ENCODE peak calls at places on chromosomes 12 and 14, in six cellular contexts. J is endothelial cell of umbilical vein, H is astrocyte, V is body of pancreas, D is lower lobe of right lung, F is OCI-LY7. L is an unnamed sample.
A peak's percentile ranks its signal among the peaks of the same experiment; 100 is the strongest.

GRCh38 chr12:90712671-90713070 is 242.3 kb downstream of the CCER1 start:
- DNase-seq in J (peak; percentile 48), H (no peak), V (no peak), D (no peak), F (no peak), L (no peak)

GRCh38 chr12:93243689-93244513 is 133.8 kb upstream of the NUDT4 start:
- DNase-seq in J (peak; percentile 24), H (peak; percentile 39), V (no peak), D (no peak), F (peak; percentile 17), L (peak; percentile 82)

GRCh38 chr14:58098507-58098906 is 53.5 kb downstream of the ARMH4 start:
- DNase-seq in J (peak; percentile 22), H (no peak), V (no peak), D (no peak), F (no peak), L (no peak)

GRCh38 chr12:55707841-55708694 is at the start of gene ITGA7:
- DNase-seq in J (no peak), H (no peak), V (peak; percentile 53), D (peak; percentile 80), F (peak; percentile 19), L (no peak)

GRCh38 chr12:123942277-123942653 is 30.4 kb downstream of the CCDC92 start:
- DNase-seq in J (peak; percentile 27), H (peak; percentile 88), V (no peak), D (no peak), F (no peak), L (peak; percentile 70)

GRCh38 chr14:53620890-53621289 is 335.7 kb downstream of the BMP4 start:
- DNase-seq in J (no peak), H (no peak), V (no peak), D (no peak), F (no peak), L (no peak)

GRCh38 chr12:51349026-51349425 is 2.5 kb upstream of the CELA1 start:
- DNase-seq in J (no peak), H (peak; percentile 69), V (no peak), D (no peak), F (no peak), L (peak; percentile 61)

GRCh38 chr12:52772188-52772587 is 5.0 kb downstream of the KRT76 start:
- DNase-seq in J (no peak), H (no peak), V (no peak), D (no peak), F (no peak), L (no peak)

GRCh38 chr14:44030963-44031362 is 476.1 kb downstream of the FSCB start:
- DNase-seq in J (no peak), H (no peak), V (no peak), D (no peak), F (no peak), L (no peak)

GRCh38 chr12:50745861-50746260 is 18.0 kb upstream of the ATF1 start:
- DNase-seq in J (no peak), H (no peak), V (no peak), D (no peak), F (no peak), L (no peak)

GRCh38 chr12:104958946-104959841 is 1.1 kb upstream of the SLC41A2 start:
- DNase-seq in J (peak; percentile 50), H (peak; percentile 38), V (peak; percentile 26), D (no peak), F (peak; percentile 3), L (peak; percentile 64)

GRCh38 chr14:70045296-70045695 is 143.5 kb downstream of the SLC8A3 start:
- DNase-seq in J (no peak), H (no peak), V (no peak), D (no peak), F (no peak), L (peak; percentile 16)

GRCh38 chr12:55654506-55655224 is 18.0 kb downstream of the OR10P1 start:
- DNase-seq in J (no peak), H (no peak), V (no peak), D (no peak), F (no peak), L (no peak)

GRCh38 chr12:6839482-6840201 is 1.1 kb upstream of the GNB3 start:
- DNase-seq in J (no peak), H (no peak), V (no peak), D (no peak), F (peak; percentile 97), L (no peak)

GRCh38 chr12:87160848-87161601 is 868.2 kb downstream of the C12orf50 start:
- DNase-seq in J (no peak), H (no peak), V (no peak), D (no peak), F (no peak), L (no peak)

GRCh38 chr12:32454866-32455265 is 55.5 kb downstream of the FGD4 start:
- DNase-seq in J (peak; percentile 92), H (no peak), V (no peak), D (no peak), F (no peak), L (peak; percentile 76)

GRCh38 chr14:96797188-96797942 is at the start of gene VRK1:
- DNase-seq in J (peak; percentile 98), H (peak; percentile 89), V (peak; percentile 96), D (peak; percentile 97), F (peak; percentile 96), L (peak; percentile 90)

GRCh38 chr12:4526923-4527546 is 11.7 kb upstream of the RAD51AP1 start:
- DNase-seq in J (peak; percentile 20), H (peak; percentile 1), V (no peak), D (no peak), F (peak; percentile 29), L (peak; percentile 34)

GRCh38 chr14:65107200-65107599 is 4.9 kb upstream of the MAX start:
- DNase-seq in J (no peak), H (no peak), V (no peak), D (no peak), F (no peak), L (no peak)

GRCh38 chr12:111768159-111768895 is 1.6 kb downstream of the ALDH2 start:
- DNase-seq in J (no peak), H (no peak), V (no peak), D (no peak), F (no peak), L (no peak)

GRCh38 chr12:92029902-92030586 is 115.6 kb downstream of the BTG1 start:
- DNase-seq in J (no peak), H (no peak), V (no peak), D (no peak), F (no peak), L (no peak)

GRCh38 chr14:24612186-24612585 is 2.7 kb upstream of the GZMH start:
- DNase-seq in J (no peak), H (no peak), V (no peak), D (no peak), F (no peak), L (no peak)

GRCh38 chr14:70097576-70098256 is 91.0 kb downstream of the SLC8A3 start:
- DNase-seq in J (no peak), H (no peak), V (no peak), D (no peak), F (no peak), L (no peak)

DNA sequence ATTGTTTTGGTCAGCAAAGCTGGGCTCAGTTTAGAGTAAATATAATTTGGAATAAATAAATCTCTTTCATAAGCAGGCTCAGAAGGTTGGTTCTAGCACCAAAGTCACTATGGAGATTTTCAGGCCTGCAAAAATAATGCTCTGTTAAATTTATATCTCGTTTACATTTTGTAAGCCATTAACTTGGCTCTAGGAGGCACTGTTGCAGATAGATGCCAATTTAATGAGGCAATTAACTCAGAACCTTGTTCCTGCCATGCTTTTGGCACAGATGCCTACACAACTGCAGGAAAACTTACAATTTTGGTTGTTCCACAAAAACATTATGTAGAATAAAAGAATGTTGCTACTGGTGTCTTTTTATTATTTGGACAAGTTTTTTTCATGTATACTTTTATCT is 428.1 kb downstream of the FLRT2 start:
- DNase-seq in J (no peak), H (no peak), V (no peak), D (no peak), F (no peak), L (no peak)
- TF ChIP-seq CTCF in J (no peak), H (no peak), V (no peak), D (no peak), F (peak; percentile 37), L (no peak)

GRCh38 chr12:10068634-10069033 is 30.2 kb downstream of the CLEC1A start:
- DNase-seq in J (peak; percentile 67), H (no peak), V (no peak), D (no peak), F (no peak), L (no peak)
- H3K4me3 ChIP-seq in J (no peak overlapping the region), H (no peak overlapping the region), V (no peak overlapping the region), D (no peak overlapping the region), F (no peak overlapping the region), L (no peak overlapping the region)

DNA sequence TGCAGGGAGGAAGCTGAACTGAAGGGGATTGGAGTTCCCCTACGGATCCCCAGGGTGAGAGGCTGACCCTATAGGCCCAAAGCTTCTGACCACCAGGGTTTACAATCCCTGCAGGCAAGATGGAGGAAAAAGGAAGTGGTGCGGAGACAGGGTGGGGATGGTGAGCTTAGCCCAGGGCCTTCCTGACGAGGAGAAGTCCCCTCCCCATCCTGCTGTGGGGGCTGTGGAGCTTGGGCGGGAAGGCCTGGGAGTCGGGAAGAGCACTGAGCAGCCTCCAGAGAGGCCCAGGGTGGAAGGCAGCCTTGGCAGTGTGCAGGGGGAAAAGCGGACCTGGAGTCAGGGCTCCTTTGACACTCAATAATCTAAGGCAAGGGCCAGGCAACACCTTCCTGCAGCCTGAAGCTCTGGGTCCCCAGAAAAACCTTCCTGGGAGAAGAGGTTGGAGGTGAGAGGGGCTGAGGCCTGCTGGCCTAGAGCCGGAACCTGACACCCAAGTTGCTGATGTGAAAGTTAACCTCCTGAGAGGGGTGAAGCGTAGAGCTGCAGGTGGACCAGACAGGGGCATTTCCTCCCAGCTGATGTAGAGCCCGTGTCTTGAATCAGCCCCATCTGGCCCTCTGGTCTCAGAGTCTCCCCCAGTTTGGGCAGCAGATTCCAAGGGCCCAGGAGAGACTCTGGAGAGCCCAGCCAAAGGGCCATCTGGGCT is 6.1 kb downstream of the HDAC7 start:
- DNase-seq in J (peak; percentile 55), H (no peak), V (no peak), D (no peak), F (peak; percentile 89), L (no peak)
- TF ChIP-seq CTCF in J (no peak), H (no peak), V (no peak), D (no peak), F (no peak), L (no peak)

GRCh38 chr14:94386085-94387031 is 2.0 kb downstream of the SERPINA1 start:
- DNase-seq in J (no peak), H (no peak), V (no peak), D (no peak), F (no peak), L (no peak)

GRCh38 chr14:94384342-94384741 is 4.1 kb downstream of the SERPINA1 start:
- DNase-seq in J (no peak), H (no peak), V (no peak), D (no peak), F (no peak), L (no peak)

GRCh38 chr14:94387051-94388026 is 1.1 kb downstream of the SERPINA1 start:
- DNase-seq in J (no peak), H (no peak), V (no peak), D (peak; percentile 63), F (no peak), L (peak; percentile 30)

GRCh38 chr14:94383777-94384176 is 4.6 kb downstream of the SERPINA1 start:
- DNase-seq in J (no peak), H (no peak), V (no peak), D (no peak), F (no peak), L (no peak)

DNA sequence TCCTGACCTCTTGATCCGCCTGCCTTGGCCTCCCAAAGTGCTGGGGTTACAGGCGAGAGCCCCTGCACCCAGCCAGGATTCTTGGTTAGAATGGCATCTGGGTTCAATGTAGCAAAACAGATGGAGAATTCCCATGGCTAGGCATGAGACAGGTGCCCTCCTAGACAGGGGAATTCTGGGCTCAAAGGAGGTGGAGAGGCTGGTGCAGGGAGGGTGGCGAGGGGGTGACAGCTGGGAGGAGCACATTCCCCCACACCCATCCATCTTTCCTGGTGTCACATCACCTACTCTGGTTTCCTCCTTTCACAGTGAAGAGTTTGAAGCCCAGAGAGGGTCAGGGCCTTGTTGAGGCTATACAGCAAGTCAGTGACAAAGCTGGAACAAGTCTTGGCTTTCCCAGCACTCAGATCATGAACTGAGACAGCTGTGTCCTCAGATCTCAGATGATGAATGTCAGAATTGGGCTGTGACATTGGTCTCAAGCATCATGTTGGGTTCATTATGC is 2.8 kb downstream of the SERPINA1 start:
- DNase-seq in J (no peak), H (no peak), V (no peak), D (no peak), F (no peak), L (no peak)
- H3K4me3 ChIP-seq in J (no peak overlapping the region), H (no peak overlapping the region), V (no peak overlapping the region), D (no peak overlapping the region), F (no peak overlapping the region), L (no peak overlapping the region)

L was measured in fibroblast of the aortic adventitia.